ENCODE peak calls at places on chromosomes 11 and 22, in ten cellular contexts. W, G, S, U, R, I, Z, D, K and N are unnamed samples.

GRCh38 chr11:122025757-122026156 is 90.3 kb downstream of the BLID start:
- DNase-seq in W (no peak), K (no peak), G (no peak), U (no peak), Z (no peak), S (no peak), R (no peak), I (no peak), D (no peak), N (no peak)

GRCh38 chr11:78149646-78150045 is 10.2 kb upstream of the ALG8 start:
- DNase-seq in R (peak), Z (no peak), I (peak), S (no peak), W (no peak), G (no peak), D (peak), K (no peak), U (no peak), N (no peak)

GRCh38 chr22:20584872-20585639 is 77.6 kb downstream of the MED15 start:
- DNase-seq in D (no peak), G (no peak), K (no peak), Z (no peak), U (no peak), R (no peak), S (no peak), W (no peak), I (no peak), N (no peak)

GRCh38 chr11:27085115-27085514 is 44.5 kb downstream of the BBOX1 start:
- DNase-seq in D (no peak), W (no peak), G (no peak), I (no peak), K (no peak), Z (no peak), U (no peak), R (no peak), S (no peak), N (no peak)

GRCh38 chr11:88818978-88819377 is 246.8 kb downstream of the GRM5 start:
- DNase-seq in D (no peak), S (no peak), W (no peak), U (no peak), Z (no peak), I (no peak), K (no peak), G (no peak), R (no peak), N (no peak)

GRCh38 chr22:19598054-19598855 is 74.0 kb upstream of the CLDN5 start:
- DNase-seq in S (no peak), R (no peak), Z (no peak), D (no peak), W (no peak), G (no peak), K (no peak), I (no peak), U (no peak), N (no peak)

GRCh38 chr11:44191322-44192014 is 96.0 kb downstream of the EXT2 start:
- DNase-seq in I (no peak), S (no peak), W (no peak), K (no peak), G (no peak), R (no peak), D (no peak), U (no peak), Z (no peak), N (no peak)

GRCh38 chr11:59208956-59209355 is 3.8 kb downstream of the MPEG1 start:
- DNase-seq in W (no peak), G (no peak), R (no peak), D (no peak), S (no peak), U (no peak), K (no peak), Z (no peak), I (no peak), N (no peak)

GRCh38 chr22:22928666-22929380 is 41.2 kb downstream of the IGLL5 start:
- DNase-seq in D (no peak), I (no peak), G (no peak), W (no peak), U (no peak), Z (peak), R (no peak), S (peak), K (peak), N (no peak)

GRCh38 chr11:95193541-95193940 is 37.5 kb downstream of the SESN3 start:
- DNase-seq in D (no peak), G (no peak), R (no peak), I (no peak), S (no peak), K (no peak), W (no peak), U (no peak), Z (no peak), N (no peak)

GRCh38 chr22:43183496-43184263 is 3.3 kb downstream of the TTLL12 start:
- DNase-seq in D (no peak), W (peak), Z (no peak), G (no peak), S (no peak), R (no peak), U (peak), K (no peak), I (no peak), N (no peak)

GRCh38 chr11:113873241-113873626 is 2.1 kb downstream of the USP28 start:
- DNase-seq in G (no peak), K (no peak), D (no peak), W (no peak), Z (peak), R (no peak), S (no peak), U (no peak), I (no peak), N (no peak)

GRCh38 chr11:113874920-113875413 is 405 bp downstream of the USP28 start:
- DNase-seq in G (peak), S (no peak), Z (no peak), I (peak), U (no peak), R (no peak), D (no peak), K (peak), W (no peak), N (no peak)

GRCh38 chr11:113875414-113876073 is at the start of gene USP28:
- DNase-seq in R (peak), U (peak), S (peak), D (peak), W (peak), Z (peak), G (peak), I (peak), K (peak), N (peak)

GRCh38 chr11:113876074-113876797 is 864 bp upstream of the USP28 start:
- DNase-seq in K (peak), I (no peak), D (no peak), G (no peak), U (no peak), W (no peak), S (peak), R (no peak), Z (no peak), N (no peak)

DNA sequence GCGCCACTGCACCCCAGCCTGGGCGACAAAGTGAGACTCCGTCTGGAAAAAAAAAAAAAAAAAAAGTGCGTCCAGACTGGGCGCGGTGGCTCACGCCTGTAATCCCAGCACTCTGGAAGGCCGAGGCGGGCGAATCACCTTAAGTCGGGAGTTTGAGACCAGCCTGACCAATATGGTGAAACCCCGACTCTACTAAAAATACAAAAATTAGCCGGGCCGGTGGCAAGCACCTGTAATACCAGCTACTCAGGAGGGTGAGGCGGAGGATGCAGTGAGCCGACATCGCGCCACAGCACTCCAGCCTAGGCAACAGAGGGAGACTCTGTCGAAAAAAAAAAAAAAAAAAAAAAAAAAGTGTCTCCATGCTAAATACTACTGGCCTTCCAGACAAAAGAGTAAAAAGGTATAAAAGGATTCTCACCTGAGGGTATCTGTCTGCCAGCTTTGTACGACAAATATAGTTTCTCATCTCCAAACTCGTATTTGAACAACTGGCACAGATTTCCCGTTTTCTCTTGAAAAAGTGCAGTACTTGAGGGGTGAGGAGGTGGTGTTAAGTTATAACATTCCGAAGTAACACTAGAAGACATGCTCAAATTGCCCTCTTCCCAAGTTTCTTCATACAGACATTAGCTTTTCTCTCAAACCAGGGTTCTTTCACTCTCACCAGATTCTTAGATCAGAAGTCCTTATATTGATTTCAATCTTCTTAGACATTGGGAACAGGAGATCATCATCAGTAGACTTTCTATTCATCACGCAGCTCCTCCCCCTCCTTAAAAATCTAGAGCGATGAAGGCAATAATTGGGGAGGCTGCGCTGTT is 1.1 kb downstream of the USP28 start:
- DNase-seq in D (no peak), W (no peak), K (no peak), S (no peak), I (no peak), G (no peak), Z (no peak), U (no peak), R (no peak), N (no peak)
- H3K27ac ChIP-seq in D (peak), W (no peak), K (peak), S (peak), I (no peak), G (peak), Z (peak), U (no peak), R (peak), N (peak)

GRCh38 chr11:66411323-66411722 is 9.5 kb upstream of the NPAS4 start:
- DNase-seq in K (no peak), I (no peak), W (no peak), U (no peak), D (no peak), R (no peak), Z (no peak), S (no peak), G (no peak), N (no peak)
- TF ChIP-seq POLR2A in K (no peak), I (no peak), W (no peak), U (no peak), D (no peak), R (no peak), Z (no peak), S (no peak), G (no peak), N (no peak)

DNA sequence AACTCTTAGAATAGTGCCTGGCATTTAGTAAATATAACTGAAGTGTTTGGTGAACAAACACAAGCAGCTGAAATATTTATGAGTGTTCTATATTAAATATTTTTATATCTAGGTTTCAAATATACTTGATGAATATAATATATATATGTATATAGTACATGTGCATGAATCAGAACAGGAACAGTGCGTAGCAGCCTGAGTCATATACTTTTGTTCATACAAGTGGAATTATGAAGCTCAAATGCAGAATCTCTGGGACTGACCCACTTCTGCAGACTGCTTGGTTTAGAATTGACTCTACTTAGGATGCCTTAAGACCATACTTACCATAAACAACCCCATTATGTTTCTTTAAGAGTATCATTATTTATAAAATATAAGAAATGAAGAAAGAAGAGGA is 997.8 kb upstream of the RAG2 start:
- DNase-seq in S (no peak), R (no peak), Z (no peak), U (no peak), D (no peak), W (no peak), I (no peak), G (no peak), K (no peak), N (no peak)
- H3K27ac ChIP-seq in S (no peak), R (no peak), Z (no peak), U (no peak), D (no peak), W (no peak), I (no peak), G (no peak), K (no peak), N (no peak)

GRCh38 chr11:2644844-2645778 is 54.7 kb downstream of the KCNQ1OT1 start:
- DNase-seq in R (no peak), U (no peak), W (no peak), G (no peak), Z (no peak), S (no peak), D (no peak), K (no peak), I (no peak), N (no peak)

GRCh38 chr11:2645779-2646118 is 54.0 kb downstream of the KCNQ1OT1 start:
- DNase-seq in D (no peak), G (no peak), R (no peak), Z (no peak), K (no peak), U (peak), W (no peak), I (no peak), S (no peak), N (no peak)

GRCh38 chr11:2641623-2642022 is 58.2 kb downstream of the KCNQ1OT1 start:
- DNase-seq in S (no peak), U (no peak), Z (no peak), G (no peak), R (no peak), K (no peak), I (no peak), W (no peak), D (no peak), N (no peak)

GRCh38 chr11:2647167-2647566 is 52.6 kb downstream of the KCNQ1OT1 start:
- DNase-seq in R (no peak), U (no peak), S (no peak), D (no peak), G (no peak), W (no peak), Z (no peak), K (no peak), I (no peak), N (no peak)

DNA sequence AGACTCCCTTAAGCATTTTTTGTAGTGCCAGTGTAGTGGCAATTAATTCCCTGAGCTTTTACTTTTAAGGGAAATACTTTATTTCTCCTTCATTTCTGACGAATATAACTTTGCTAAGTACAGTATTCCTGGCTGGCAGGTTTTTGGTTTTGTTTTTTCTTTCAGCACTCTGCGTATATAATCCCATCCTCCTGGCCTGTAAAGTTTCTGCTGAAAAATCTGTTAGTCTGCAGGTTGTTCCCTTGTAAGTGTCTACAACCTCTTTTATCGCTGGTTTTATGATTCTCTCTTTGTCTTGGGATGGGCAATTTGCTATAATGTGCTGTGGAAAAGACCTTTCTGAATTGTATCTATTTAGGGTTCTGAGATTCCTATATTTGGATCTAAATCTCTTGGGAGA is 56.0 kb downstream of the KCNQ1OT1 start:
- DNase-seq in Z (no peak), R (no peak), U (no peak), G (no peak), S (no peak), W (no peak), D (no peak), I (no peak), K (no peak), N (no peak)
- TF ChIP-seq POLR2A in Z (no peak), R (no peak), U (no peak), G (no peak), S (no peak), W (no peak), D (no peak), I (no peak), K (no peak), N (no peak)

DNA sequence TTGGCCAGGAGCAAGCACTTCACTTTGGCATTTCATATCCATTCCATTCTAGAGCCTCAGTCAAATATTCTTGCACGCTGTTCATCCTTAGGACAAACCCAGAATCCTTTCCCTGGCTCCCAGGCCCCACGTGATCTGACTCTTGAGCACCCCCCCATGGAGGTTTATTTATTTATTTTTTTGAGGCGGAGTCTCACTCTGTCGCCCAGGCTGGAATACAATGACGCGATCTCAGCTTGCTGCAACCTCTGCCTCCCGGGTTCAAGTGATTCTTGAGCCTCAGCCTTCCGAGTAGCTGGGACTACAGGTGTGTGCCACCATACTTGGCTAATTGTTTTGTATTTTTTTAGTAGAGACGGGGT is 12.7 kb upstream of the TSGA10IP start:
- DNase-seq in K (no peak), G (no peak), I (no peak), R (no peak), U (peak), D (peak), Z (no peak), S (no peak), W (no peak), N (no peak)
- H3K27ac ChIP-seq in K (no peak), G (no peak), I (no peak), R (no peak), U (no peak), D (peak), Z (no peak), S (no peak), W (no peak), N (no peak)

GRCh38 chr11:18721576-18722292 is 4.3 kb downstream of the IGSF22 start:
- DNase-seq in D (peak), K (peak), W (no peak), Z (no peak), G (peak), I (no peak), S (peak), R (peak), U (peak), N (no peak)

GRCh38 chr11:18720086-18720810 is 5.7 kb downstream of the IGSF22 start:
- DNase-seq in K (no peak), R (no peak), G (no peak), D (no peak), S (no peak), W (no peak), I (no peak), Z (no peak), U (no peak), N (no peak)

GRCh38 chr11:18722293-18722637 is 3.7 kb downstream of the IGSF22 start:
- DNase-seq in R (no peak), D (no peak), U (no peak), K (no peak), W (no peak), S (no peak), I (no peak), Z (no peak), G (no peak), N (no peak)

GRCh38 chr11:18723991-18724390 is 2.0 kb downstream of the IGSF22 start:
- DNase-seq in D (no peak), I (no peak), G (no peak), S (no peak), R (no peak), K (no peak), W (no peak), U (no peak), Z (no peak), N (no peak)

GRCh38 chr11:18720811-18721575 is 5.0 kb downstream of the IGSF22 start:
- DNase-seq in U (peak), W (no peak), S (peak), D (peak), K (peak), G (peak), Z (peak), R (peak), I (peak), N (peak)
- TF ChIP-seq POLR2A in U (no peak), W (no peak), S (no peak), D (peak), K (no peak), G (no peak), Z (no peak), R (no peak), I (peak), N (no peak)

DNA sequence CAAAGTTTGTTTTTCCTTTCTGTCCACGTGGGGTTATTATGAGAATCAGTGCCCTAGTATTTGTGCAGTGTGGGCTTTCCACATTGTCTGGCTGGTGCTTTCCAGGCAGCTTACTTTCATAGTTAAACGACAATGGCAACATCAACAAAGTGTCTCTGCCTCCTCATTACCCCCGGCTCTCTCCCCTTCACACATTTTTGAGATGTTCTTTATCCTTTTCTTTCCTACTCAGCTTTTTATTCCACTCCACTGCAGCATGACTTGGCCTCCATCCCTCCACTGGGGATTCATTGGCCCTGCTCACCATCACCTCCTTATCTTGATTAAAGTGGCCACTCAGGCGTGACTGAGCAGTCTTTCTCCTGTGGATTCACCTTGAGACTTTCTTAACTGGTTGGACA is 19.1 kb downstream of the SPECC1L start:
- DNase-seq in Z (no peak), G (no peak), D (no peak), W (no peak), I (no peak), U (peak), K (no peak), S (no peak), R (no peak), N (peak)
- H3K27ac ChIP-seq in Z (peak), G (peak), D (peak), W (peak), I (peak), U (peak), K (peak), S (peak), R (peak), N (peak)